ENCODE peak calls at places on chromosomes 1 and 21, in eight cellular contexts. P is brain microvascular endothelial cell, R is small intestine, J is IMR-90, C is choroid plexus epithelial cell, H is fibroblast of lung, Z is heart left ventricle, D is pancreas. B is an unnamed sample.

GRCh38 chr1:29457496-29458368 is 221.4 kb downstream of the PTPRU start:
- DNase-seq in P (no peak), R (no peak), J (no peak), C (no peak), H (no peak), Z (no peak), D (no peak), B (no peak)

GRCh38 chr21:27362249-27362648 is 395.4 kb upstream of the ADAMTS5 start:
- DNase-seq in P (no peak), R (no peak), J (no peak), C (peak; percentile 46), H (peak; percentile 26), Z (no peak), D (no peak), B (no peak)

GRCh38 chr1:12447301-12447700 is 170.7 kb downstream of the DHRS3 start:
- DNase-seq in P (peak; percentile 66), R (no peak), J (peak; percentile 79), C (peak; percentile 71), H (peak; percentile 60), Z (no peak), D (no peak), B (no peak)

GRCh38 chr1:163315773-163316374 is 5.9 kb upstream of the NUF2 start:
- DNase-seq in P (peak; percentile 29), R (peak; percentile 35), J (peak; percentile 68), C (peak; percentile 73), H (peak; percentile 74), Z (no peak), D (no peak), B (no peak)

GRCh38 chr1:109521465-109521951 is 12.0 kb upstream of the AMIGO1 start:
- DNase-seq in P (no peak), R (no peak), J (no peak), C (no peak), H (no peak), Z (no peak), D (no peak), B (no peak)

GRCh38 chr1:92968138-92969032 is 7.1 kb upstream of the DIPK1A start:
- DNase-seq in P (no peak), R (peak; percentile 46), J (no peak), C (peak; percentile 43), H (peak; percentile 9), Z (no peak), D (no peak), B (no peak)

GRCh38 chr21:42373181-42373907 is 7.0 kb upstream of the TFF1 start:
- DNase-seq in P (no peak), R (no peak), J (no peak), C (no peak), H (no peak), Z (no peak), D (no peak), B (no peak)

GRCh38 chr1:180435566-180435965 is 66.8 kb downstream of the ACBD6 start:
- DNase-seq in P (no peak), R (no peak), J (no peak), C (no peak), H (no peak), Z (no peak), D (no peak), B (no peak)

GRCh38 chr1:9459784-9460407 is 79.4 kb upstream of the SLC25A33 start:
- DNase-seq in P (no peak), R (peak; percentile 50), J (no peak), C (no peak), H (no peak), Z (no peak), D (no peak), B (no peak)

GRCh38 chr1:207323425-207323976 is 2.0 kb downstream of the CD55 start:
- DNase-seq in P (no peak), R (no peak), J (no peak), C (no peak), H (no peak), Z (no peak), D (no peak), B (no peak)
- H3K4me3 ChIP-seq in P (no peak overlapping the region), R (peak overlapping the region; percentile 46), J (no peak overlapping the region), C (no peak overlapping the region), H (no peak overlapping the region), Z (peak overlapping the region; percentile 90), D (peak overlapping the region; percentile 86), B (no peak overlapping the region)

GRCh38 chr1:228500901-228501871 is 14.0 kb downstream of the RNF187 start:
- DNase-seq in P (peak; percentile 86), R (peak; percentile 84), J (peak; percentile 86), C (peak; percentile 92), H (peak; percentile 85), Z (peak; percentile 82), D (peak; percentile 67), B (peak; percentile 54)
- H3K4me3 ChIP-seq in P (peak overlapping the region; percentile 31), R (no peak overlapping the region), J (no peak overlapping the region), C (peak overlapping the region; percentile 20), H (no peak overlapping the region), Z (peak overlapping the region; percentile 42), D (peak overlapping the region; percentile 31), B (peak overlapping the region; percentile 4)

DNA sequence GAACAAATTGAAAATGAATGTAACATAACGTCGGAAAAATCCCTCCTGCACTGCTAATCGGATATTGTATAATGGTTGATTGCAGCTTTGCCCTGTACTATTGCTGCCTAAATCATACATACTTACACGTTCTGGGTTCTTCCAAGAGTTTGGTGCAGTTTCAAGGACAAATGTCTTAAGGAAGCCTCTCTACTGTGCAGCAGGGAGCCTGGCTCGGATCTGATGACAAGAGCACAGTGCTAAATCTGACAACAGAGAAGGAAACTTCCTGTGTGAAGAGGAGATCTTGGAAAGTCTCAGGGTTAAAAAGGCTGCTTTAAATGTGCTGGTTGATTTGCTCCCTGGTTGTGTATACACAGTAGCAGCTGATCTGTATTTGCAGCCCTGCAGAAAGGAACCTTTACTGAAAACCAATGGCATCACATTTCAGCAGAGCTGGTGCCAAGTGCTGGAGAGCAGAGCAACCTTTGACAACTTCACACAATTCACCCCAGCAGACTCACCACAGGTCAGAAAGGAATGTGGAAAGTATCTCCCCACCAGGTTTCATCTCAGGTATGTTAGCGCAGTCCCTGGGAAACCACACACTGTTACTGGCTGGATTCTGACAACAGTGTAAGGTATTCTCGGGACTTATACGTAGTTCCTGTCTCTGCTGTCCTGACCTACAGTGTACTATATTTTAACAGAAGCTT is 354.9 kb upstream of the ESRRG start:
- DNase-seq in P (no peak), R (peak; percentile 50), J (peak; percentile 20), C (peak; percentile 40), H (peak; percentile 21), Z (peak; percentile 30), D (peak; percentile 26), B (no peak)
- H3K4me3 ChIP-seq in P (no peak overlapping the region), R (no peak overlapping the region), J (no peak overlapping the region), C (no peak overlapping the region), H (no peak overlapping the region), Z (peak overlapping the region; percentile 54), D (peak overlapping the region; percentile 6), B (no peak overlapping the region)

GRCh38 chr1:39491146-39491921 is at the start of gene BMP8A:
- DNase-seq in P (no peak), R (peak; percentile 59), J (no peak), C (peak; percentile 38), H (no peak), Z (peak; percentile 60), D (peak; percentile 73), B (no peak)

GRCh38 chr1:39489567-39490239 is 1.7 kb upstream of the BMP8A start:
- DNase-seq in P (no peak), R (no peak), J (no peak), C (no peak), H (no peak), Z (no peak), D (no peak), B (no peak)

GRCh38 chr1:39488012-39488545 is 3.4 kb upstream of the BMP8A start:
- DNase-seq in P (no peak), R (no peak), J (no peak), C (no peak), H (no peak), Z (no peak), D (no peak), B (no peak)

GRCh38 chr1:39488801-39489566 is 2.5 kb upstream of the BMP8A start:
- DNase-seq in P (no peak), R (no peak), J (no peak), C (no peak), H (no peak), Z (no peak), D (no peak), B (no peak)

DNA sequence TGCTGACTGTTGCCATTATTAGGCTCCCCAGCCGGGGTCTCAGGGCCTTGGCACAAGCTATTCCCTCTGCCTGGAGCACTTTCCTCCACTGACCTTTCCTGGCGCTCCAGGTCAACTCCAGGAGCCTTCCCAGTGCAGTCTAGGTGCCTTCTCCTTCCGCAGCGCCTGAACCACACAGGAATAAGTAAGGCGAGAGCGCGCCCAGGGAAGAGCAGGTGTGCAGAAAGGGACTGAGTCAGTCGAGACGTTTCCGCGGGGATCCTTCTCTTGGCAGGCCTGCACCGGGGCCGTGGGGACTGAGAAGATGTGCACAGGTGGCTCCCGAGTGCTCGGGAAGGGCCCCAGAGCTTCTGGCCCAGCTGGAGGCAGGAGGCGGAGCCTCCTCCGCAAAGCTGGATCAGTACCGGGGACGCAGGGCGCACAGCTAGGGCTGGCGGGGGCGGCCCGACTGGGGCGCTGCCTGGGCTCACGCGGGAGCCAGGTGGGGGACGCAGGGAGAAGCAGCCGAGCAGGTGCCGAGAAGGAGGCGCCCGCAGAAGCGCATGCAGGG is 765 bp upstream of the BMP8A start:
- DNase-seq in P (no peak), R (peak; percentile 10), J (no peak), C (no peak), H (no peak), Z (no peak), D (peak; percentile 69), B (no peak)
- H3K4me3 ChIP-seq in P (no peak overlapping the region), R (peak overlapping the region; percentile 44), J (no peak overlapping the region), C (peak overlapping the region; percentile 42), H (no peak overlapping the region), Z (peak overlapping the region; percentile 55), D (peak overlapping the region; percentile 65), B (peak overlapping the region; percentile 22)

GRCh38 chr1:177017453-177017852 is 147.1 kb downstream of the ASTN1 start:
- DNase-seq in P (no peak), R (no peak), J (no peak), C (no peak), H (no peak), Z (no peak), D (no peak), B (no peak)
- H3K4me3 ChIP-seq in P (no peak overlapping the region), R (no peak overlapping the region), J (no peak overlapping the region), C (no peak overlapping the region), H (no peak overlapping the region), Z (no peak overlapping the region), D (no peak overlapping the region), B (no peak overlapping the region)